ENCODE peak calls at places on chromosomes 1 and 21, in eight cellular contexts. L is CD8-positive, alpha-beta memory T cell; I is CD8-positive, alpha-beta T cell; B is neural progenitor cell; V is psoas muscle; C is CD4-positive, alpha-beta memory T cell; T is hepatocyte; U is caudate nucleus. W is an unnamed sample.

GRCh38 chr1:231322880-231323530 is 14.6 kb downstream of the EXOC8 start:
- DNase-seq in U (no peak), C (no peak), I (no peak), V (no peak), L (no peak), B (no peak), T (no peak), W (peak; percentile 32)

GRCh38 chr1:152188673-152189591 is 29.9 kb upstream of the RPTN start:
- DNase-seq in U (no peak), L (peak; percentile 62), T (no peak), B (peak; percentile 5), I (peak; percentile 73), C (peak; percentile 68), V (peak; percentile 78), W (peak; percentile 83)

GRCh38 chr1:43207229-43207853 is 35.2 kb downstream of the CFAP57 start:
- DNase-seq in I (no peak), B (no peak), T (peak; percentile 64), C (no peak), L (no peak), V (no peak), U (no peak), W (no peak)

GRCh38 chr1:156295391-156295947 is at the start of gene GLMP:
- DNase-seq in U (no peak), I (peak; percentile 42), C (peak; percentile 55), V (peak; percentile 83), L (peak; percentile 43), T (peak; percentile 87), B (peak; percentile 62), W (peak; percentile 79)

GRCh38 chr1:12433323-12434053 is 184.5 kb downstream of the DHRS3 start:
- DNase-seq in T (peak; percentile 68), L (no peak), I (no peak), U (no peak), B (peak; percentile 72), V (peak; percentile 69), C (peak; percentile 7), W (peak; percentile 66)

GRCh38 chr21:42580076-42580792 is 66.6 kb downstream of the SLC37A1 start:
- DNase-seq in V (no peak), L (no peak), B (no peak), C (no peak), I (no peak), U (no peak), T (no peak), W (no peak)

GRCh38 chr1:16207318-16208269 is 4.9 kb downstream of the ARHGEF19 start:
- DNase-seq in B (no peak), T (peak; percentile 21), U (no peak), I (no peak), C (no peak), V (no peak), L (no peak), W (no peak)

GRCh38 chr1:228783415-228784045 is 48.3 kb downstream of the RHOU start:
- DNase-seq in B (no peak), L (no peak), U (no peak), T (peak; percentile 59), C (no peak), I (no peak), V (no peak), W (no peak)

GRCh38 chr1:71766748-71767147 is 515.6 kb downstream of the NEGR1 start:
- DNase-seq in C (no peak), U (no peak), V (no peak), B (no peak), T (no peak), I (no peak), L (no peak), W (no peak)

GRCh38 chr1:114113801-114114750 is 39.6 kb downstream of the SYT6 start:
- DNase-seq in B (no peak), C (no peak), T (no peak), I (no peak), L (no peak), V (no peak), U (no peak), W (no peak)

GRCh38 chr1:178267646-178268094 is 173.8 kb downstream of the RASAL2 start:
- DNase-seq in U (no peak), C (no peak), L (no peak), B (no peak), I (no peak), V (no peak), T (no peak), W (no peak)

GRCh38 chr1:201596101-201596868 is 57.4 kb downstream of the NAV1 start:
- DNase-seq in V (no peak), L (no peak), T (no peak), I (no peak), C (no peak), U (no peak), B (no peak), W (no peak)
- H3K27ac ChIP-seq in V (no peak overlapping the region), L (no peak overlapping the region), T (no peak overlapping the region), I (no peak overlapping the region), C (no peak overlapping the region), U (no peak overlapping the region), B (no peak overlapping the region), W (no peak overlapping the region)

GRCh38 chr1:10968411-10968826 is 44.0 kb upstream of the TARDBP start:
- DNase-seq in U (no peak), T (no peak), V (no peak), C (no peak), B (no peak), I (no peak), L (no peak), W (no peak)
- H3K27ac ChIP-seq in U (no peak overlapping the region), T (no peak overlapping the region), V (peak overlapping the region; percentile 19), C (no peak overlapping the region), B (no peak overlapping the region), I (no peak overlapping the region), L (no peak overlapping the region), W (no peak overlapping the region)

GRCh38 chr1:41902125-41902524 is 16.6 kb downstream of the HIVEP3 start:
- DNase-seq in V (no peak), T (no peak), U (no peak), L (no peak), B (no peak), I (no peak), C (no peak), W (no peak)

GRCh38 chr1:41901551-41901950 is 17.2 kb downstream of the HIVEP3 start:
- DNase-seq in L (no peak), C (no peak), B (no peak), T (no peak), V (no peak), I (no peak), U (no peak), W (no peak)

GRCh38 chr1:41898191-41898713 is 20.5 kb downstream of the HIVEP3 start:
- DNase-seq in V (no peak), C (peak; percentile 88), B (no peak), L (peak; percentile 78), I (peak; percentile 63), T (no peak), U (no peak), W (no peak)

GRCh38 chr1:41902669-41903068 is 16.1 kb downstream of the HIVEP3 start:
- DNase-seq in B (no peak), L (no peak), V (no peak), I (no peak), C (no peak), T (no peak), U (no peak), W (no peak)

DNA sequence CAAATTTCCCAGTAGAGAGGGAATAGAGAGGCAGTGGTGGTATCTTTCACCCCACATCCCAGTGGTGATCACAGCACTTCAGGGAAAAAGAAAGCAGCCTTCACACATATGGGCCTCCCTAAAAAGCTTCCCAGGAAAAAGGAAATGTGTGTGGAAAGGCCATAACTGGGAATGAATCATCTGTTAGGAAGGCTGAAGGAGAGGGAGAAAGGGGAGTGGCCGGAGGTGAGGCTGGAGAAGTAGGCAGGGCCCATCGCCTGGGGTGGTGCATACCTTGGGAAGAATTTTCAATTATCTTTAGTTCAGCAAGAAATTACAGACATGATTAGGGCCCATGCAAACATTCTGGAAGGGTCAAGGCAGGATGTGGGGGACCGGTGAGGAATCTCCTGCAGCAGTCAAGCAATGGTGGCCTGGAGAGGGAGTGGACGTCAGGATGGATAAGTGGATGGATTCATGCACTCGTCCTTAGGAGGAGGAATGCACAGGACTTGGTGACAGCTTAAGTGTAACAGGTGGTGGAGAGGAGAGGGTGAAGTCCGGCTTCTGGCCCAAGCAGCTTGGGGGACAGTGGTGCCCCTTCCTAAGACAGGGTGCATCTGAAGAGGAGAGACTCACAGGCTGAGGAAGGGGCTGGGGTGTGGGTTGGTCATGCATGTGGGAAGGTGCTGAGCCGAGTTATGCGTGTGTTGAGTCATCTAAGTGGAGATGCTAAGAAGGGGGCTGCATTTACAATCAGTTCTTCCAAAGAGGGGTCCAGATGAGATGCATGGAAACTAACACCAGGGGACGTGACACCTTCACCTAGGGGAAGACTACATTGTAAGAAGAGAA is 17.9 kb downstream of the HIVEP3 start:
- DNase-seq in T (peak; percentile 64), C (no peak), I (no peak), L (no peak), B (no peak), V (no peak), U (no peak), W (no peak)
- H3K27ac ChIP-seq in T (peak overlapping the region; percentile 87), C (no peak overlapping the region), I (no peak overlapping the region), L (no peak overlapping the region), B (no peak overlapping the region), V (no peak overlapping the region), U (no peak overlapping the region), W (no peak overlapping the region)

DNA sequence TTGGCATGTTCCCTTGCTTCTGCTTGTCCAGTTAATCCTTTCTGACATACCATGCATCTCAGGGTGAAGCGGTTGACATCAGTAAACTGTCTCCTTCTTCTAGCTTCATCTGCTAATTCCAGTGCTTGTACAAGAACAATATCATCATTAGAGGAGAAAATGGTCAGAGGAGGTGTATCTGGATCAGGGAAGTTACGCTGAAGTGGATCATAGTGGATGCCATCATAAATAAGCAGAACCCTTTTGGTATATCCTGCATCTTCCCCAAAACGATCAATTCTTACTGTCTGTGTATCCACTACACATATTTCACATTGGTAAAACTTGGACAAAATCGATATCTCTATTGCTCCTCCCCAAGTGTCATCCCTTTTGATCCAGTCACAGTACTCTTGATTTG is 2.0 kb downstream of the YOD1 start:
- DNase-seq in C (no peak), L (no peak), T (no peak), U (no peak), B (no peak), V (no peak), I (no peak), W (no peak)
- H3K27ac ChIP-seq in C (no peak overlapping the region), L (peak overlapping the region; percentile 91), T (no peak overlapping the region), U (no peak overlapping the region), B (no peak overlapping the region), V (no peak overlapping the region), I (no peak overlapping the region), W (no peak overlapping the region)

W was measured in right atrium auricular region.